ENCODE peak calls at places on chromosome 16, in five cellular contexts. V is cardiac fibroblast, G is GM23338, Q is endothelial cell, Z is astrocyte of the spinal cord. M is an unnamed sample.

GRCh38 chr16:85986931-85987749 is 88.2 kb downstream of the IRF8 start:
- DNase-seq in G (peak), Q (peak), V (no peak), Z (no peak), M (no peak)

GRCh38 chr16:87930456-87930855 is 5.9 kb downstream of the CA5A start:
- DNase-seq in Z (no peak), V (no peak), G (peak), Q (no peak), M (no peak)

GRCh38 chr16:66512589-66513404 is 37.1 kb downstream of the TK2 start:
- DNase-seq in Z (peak), G (no peak), Q (no peak), V (peak), M (peak)

GRCh38 chr16:69243479-69243878 is 56.5 kb downstream of the SNTB2 start:
- DNase-seq in G (no peak), V (peak), Z (peak), Q (no peak), M (no peak)

GRCh38 chr16:56841233-56841632 is 23.8 kb upstream of the SLC12A3 start:
- DNase-seq in V (peak), Z (peak), Q (no peak), G (no peak), M (no peak)

GRCh38 chr16:48062681-48063080 is 93.1 kb downstream of the ABCC12 start:
- DNase-seq in Z (no peak), Q (no peak), G (no peak), V (no peak), M (no peak)

GRCh38 chr16:55539049-55539448 is 27.4 kb upstream of the CAPNS2 start:
- DNase-seq in G (no peak), V (peak), Z (no peak), Q (no peak), M (peak)

GRCh38 chr16:88192601-88193000 is 190.2 kb upstream of the ZNF469 start:
- DNase-seq in Z (no peak), G (no peak), V (no peak), Q (no peak), M (no peak)

GRCh38 chr16:88971371-88972097 is 5.5 kb downstream of the CBFA2T3 start:
- DNase-seq in Z (no peak), V (no peak), G (no peak), Q (no peak), M (no peak)

GRCh38 chr16:28192811-28193529 is 18.8 kb downstream of the XPO6 start:
- DNase-seq in V (no peak), Z (no peak), G (no peak), Q (no peak), M (peak)

GRCh38 chr16:8721693-8722348 is 47.4 kb downstream of the ABAT start:
- DNase-seq in Z (no peak), Q (no peak), G (peak), V (no peak), M (no peak)

GRCh38 chr16:70520612-70521297 is 2.6 kb downstream of the COG4 start:
- DNase-seq in Z (peak), Q (no peak), G (no peak), V (peak), M (peak)

GRCh38 chr16:59249049-59249448 is 514.9 kb upstream of the GOT2 start:
- DNase-seq in Q (peak), G (peak), Z (no peak), V (no peak), M (no peak)

GRCh38 chr16:552171-552570 is 8.0 kb upstream of the PRR35 start:
- DNase-seq in Z (no peak), V (no peak), G (no peak), Q (no peak), M (no peak)
- TF ChIP-seq CTCF in Z (no peak), V (no peak), G (no peak), Q (no peak), M (no peak)

DNA sequence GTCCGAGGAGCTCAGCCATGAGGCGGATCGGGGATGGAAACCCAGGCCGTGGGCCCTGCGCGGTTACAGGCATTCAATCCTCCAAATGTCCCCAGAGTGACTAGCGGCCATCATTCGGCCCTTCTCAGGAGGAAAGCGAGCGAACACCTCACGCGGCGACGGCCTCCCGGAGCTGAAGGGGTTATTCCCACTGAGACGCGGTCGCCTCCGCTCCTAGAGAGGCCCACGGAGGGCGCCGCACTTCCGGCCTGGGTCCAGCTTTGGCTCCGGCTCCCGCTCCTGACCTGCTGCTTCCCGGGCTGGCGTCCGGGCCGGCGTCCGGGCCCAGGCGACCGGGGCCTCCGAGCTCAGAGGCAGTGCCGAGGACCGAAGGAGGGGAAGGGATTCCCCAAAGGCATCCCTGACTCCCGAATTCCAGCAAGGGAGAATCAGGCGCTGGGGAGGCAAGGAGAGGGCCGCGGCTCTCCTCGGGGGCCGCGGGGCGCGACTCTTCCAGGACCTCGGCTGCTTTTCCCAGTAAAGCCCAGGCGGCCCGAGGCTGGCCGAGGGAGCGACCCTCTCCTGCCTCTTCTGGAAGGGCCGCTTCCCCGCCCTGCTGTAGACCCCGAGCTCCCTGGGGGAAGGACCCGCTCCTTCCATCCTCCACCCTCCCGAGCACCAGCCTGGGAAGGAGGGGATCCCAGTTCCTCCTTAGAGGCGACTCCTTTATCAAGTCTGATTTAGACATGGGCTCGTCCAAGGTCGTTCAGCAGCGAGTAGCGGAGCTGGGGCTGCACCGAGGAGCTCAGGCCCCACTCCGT is 18.6 kb upstream of the ZNF629 start:
- DNase-seq in Z (peak), V (peak), Q (peak), G (peak), M (peak)
- TF ChIP-seq CTCF in Z (peak), V (no peak), Q (no peak), G (no peak), M (peak)

GRCh38 chr16:10668322-10669045 is 26.2 kb downstream of the TEKT5 start:
- DNase-seq in V (peak), Q (peak), G (peak), Z (peak), M (no peak)
- TF ChIP-seq CTCF in V (peak), Q (no peak), G (peak), Z (peak), M (peak)

GRCh38 chr16:12272264-12272663 is 295.7 kb downstream of the SNX29 start:
- DNase-seq in V (no peak), Z (no peak), G (no peak), Q (no peak), M (no peak)

GRCh38 chr16:12271006-12271405 is 294.5 kb downstream of the SNX29 start:
- DNase-seq in G (peak), V (peak), Z (peak), Q (peak), M (no peak)

GRCh38 chr16:12265168-12265567 is 288.6 kb downstream of the SNX29 start:
- DNase-seq in V (no peak), G (no peak), Z (no peak), Q (no peak), M (no peak)

GRCh38 chr16:12268602-12269001 is 292.1 kb downstream of the SNX29 start:
- DNase-seq in Q (no peak), V (no peak), Z (peak), G (no peak), M (no peak)

DNA sequence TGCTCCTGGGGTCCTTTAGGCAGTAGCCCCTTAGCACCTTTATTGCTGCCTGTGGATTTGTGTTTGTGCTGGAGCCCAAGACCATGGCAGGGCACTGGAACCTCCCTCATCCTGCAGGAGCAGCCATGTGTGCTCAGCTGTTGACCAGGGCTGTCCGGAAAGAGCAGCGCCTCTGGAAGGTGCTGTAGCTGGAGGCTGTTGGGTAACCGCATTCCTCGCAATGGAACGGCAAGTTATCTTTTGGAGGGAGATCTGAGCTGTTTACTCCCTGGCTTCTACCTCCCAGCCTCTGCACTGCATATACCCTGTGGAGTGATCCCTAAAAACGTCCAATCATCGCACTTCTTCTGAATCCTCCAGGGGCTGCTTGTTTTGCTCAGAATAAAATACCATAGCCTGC is 291.0 kb downstream of the SNX29 start:
- DNase-seq in Q (no peak), G (no peak), V (no peak), Z (no peak), M (no peak)
- TF ChIP-seq CTCF in Q (no peak), G (no peak), V (no peak), Z (no peak), M (no peak)

GRCh38 chr16:50368410-50369132 is at the start of gene BRD7:
- DNase-seq in V (peak), G (peak), Z (peak), Q (peak), M (no peak)
- TF ChIP-seq CTCF in V (peak), G (peak), Z (peak), Q (peak), M (peak)

M was measured in bronchial epithelial cell.